ENCODE peak calls at places on chromosomes 4 and X, in seven cellular contexts. C is SK-N-SH, V is HCT116, G is K562, I is HepG2, D is H1, S is GM12878. R is an unnamed sample.

GRCh38 chr4:98658287-98659105 is at the start of gene TSPAN5:
- DNase-seq in C (peak; percentile 95), V (peak; percentile 64), G (peak; percentile 80), I (peak; percentile 12), D (peak; percentile 82), S (no peak), R (no peak)

GRCh38 chr4:155005395-155006087 is 202.9 kb upstream of the NPY2R start:
- DNase-seq in C (no peak), V (peak; percentile 15), G (no peak), I (no peak), D (no peak), S (no peak), R (no peak)

GRCh38 chrX:132953358-132953757 is 5.1 kb downstream of the HS6ST2 start:
- DNase-seq in C (no peak), V (no peak), G (no peak), I (no peak), D (no peak), S (no peak), R (no peak)

GRCh38 chrX:119240356-119240755 is 4.3 kb downstream of the PGRMC1 start:
- DNase-seq in C (no peak), V (no peak), G (no peak), I (no peak), D (no peak), S (no peak), R (no peak)

GRCh38 chrX:41043950-41044349 is 41.3 kb upstream of the USP9X start:
- DNase-seq in C (no peak), V (no peak), G (no peak), I (no peak), D (no peak), S (no peak), R (no peak)

GRCh38 chr4:22191565-22192301 is 243.2 kb upstream of the KCNIP4 start:
- DNase-seq in C (no peak), V (no peak), G (no peak), I (no peak), D (peak; percentile 45), S (no peak), R (no peak)

GRCh38 chrX:101659601-101660063 is at the start of gene ARMCX2:
- DNase-seq in C (peak; percentile 81), V (no peak), G (no peak), I (no peak), D (peak; percentile 52), S (no peak), R (no peak)

GRCh38 chr4:7723625-7724024 is 216.0 kb downstream of the AFAP1 start:
- DNase-seq in C (no peak), V (no peak), G (no peak), I (no peak), D (no peak), S (no peak), R (no peak)

GRCh38 chr4:118981171-118981838 is 92.7 kb downstream of the SYNPO2 start:
- DNase-seq in C (no peak), V (no peak), G (no peak), I (no peak), D (no peak), S (no peak), R (no peak)

GRCh38 chr4:80365928-80366327 is 30.4 kb downstream of the CFAP299 start:
- DNase-seq in C (peak; percentile 34), V (peak; percentile 3), G (peak; percentile 17), I (peak; percentile 23), D (peak; percentile 60), S (peak; percentile 26), R (no peak)

GRCh38 chrX:20739038-20739745 is 472.5 kb upstream of the RPS6KA3 start:
- DNase-seq in C (no peak), V (no peak), G (no peak), I (no peak), D (no peak), S (no peak), R (no peak)

GRCh38 chrX:107716816-107717700 is 58.5 kb downstream of the TSC22D3 start:
- DNase-seq in C (peak; percentile 60), V (peak; percentile 46), G (no peak), I (no peak), D (peak; percentile 52), S (peak; percentile 64), R (no peak)

GRCh38 chr4:111434581-111434980 is 710.7 kb upstream of the FAM241A start:
- DNase-seq in C (no peak), V (no peak), G (no peak), I (no peak), D (no peak), S (no peak), R (no peak)

GRCh38 chr4:156293657-156294297 is 340.1 kb upstream of the CTSO start:
- DNase-seq in C (no peak), V (no peak), G (no peak), I (no peak), D (no peak), S (no peak), R (no peak)

GRCh38 chr4:25619601-25620000 is 36.0 kb upstream of the SLC34A2 start:
- DNase-seq in C (no peak), V (no peak), G (no peak), I (no peak), D (no peak), S (no peak), R (no peak)

GRCh38 chrX:38882894-38883620 is 81.8 kb downstream of the MID1IP1 start:
- DNase-seq in C (no peak), V (peak; percentile 48), G (no peak), I (no peak), D (no peak), S (no peak), R (peak; percentile 2)

GRCh38 chr4:53622739-53623151 is 31.5 kb upstream of the LNX1 start:
- DNase-seq in C (no peak), V (no peak), G (no peak), I (no peak), D (no peak), S (no peak), R (no peak)

GRCh38 chr4:171644430-171645057 is 168.7 kb upstream of the GALNTL6 start:
- DNase-seq in C (no peak), V (no peak), G (no peak), I (no peak), D (no peak), S (peak; percentile 63), R (no peak)

GRCh38 chr4:173642509-173642908 is 112.5 kb upstream of the HAND2 start:
- DNase-seq in C (no peak), V (no peak), G (no peak), I (no peak), D (no peak), S (no peak), R (no peak)

GRCh38 chr4:86895692-86896488 is 3.7 kb upstream of the C4orf36 start:
- DNase-seq in C (peak; percentile 58), V (peak; percentile 61), G (peak; percentile 47), I (peak; percentile 71), D (no peak), S (no peak), R (peak; percentile 38)

GRCh38 chr4:24625091-24625490 is 40.7 kb upstream of the DHX15 start:
- DNase-seq in C (no peak), V (no peak), G (no peak), I (peak; percentile 16), D (no peak), S (no peak), R (no peak)

GRCh38 chrX:103197721-103198306 is 17.1 kb upstream of the BEX4 start:
- DNase-seq in C (no peak), V (no peak), G (no peak), I (no peak), D (no peak), S (no peak), R (no peak)

GRCh38 chrX:72073614-72074013 is 58.1 kb downstream of the RTL5 start:
- DNase-seq in C (peak; percentile 62), V (no peak), G (no peak), I (no peak), D (no peak), S (no peak), R (no peak)

GRCh38 chrX:71217298-71217697 is 5.7 kb upstream of the GJB1 start:
- DNase-seq in C (no peak), V (no peak), G (no peak), I (no peak), D (no peak), S (no peak), R (no peak)

GRCh38 chrX:1658083-1658463 is 43.2 kb downstream of the ASMT start:
- DNase-seq in C (no peak), V (no peak), G (no peak), I (no peak), D (no peak), S (no peak), R (no peak)
- H3K36me3 ChIP-seq in C (no peaks in the 10 kb centered on the region), V (no peaks in the 10 kb centered on the region), G (no peaks in the 10 kb centered on the region), I (no peaks in the 10 kb centered on the region), D (no peaks in the 10 kb centered on the region), S (no peaks in the 10 kb centered on the region), R (no peaks in the 10 kb centered on the region)

GRCh38 chr4:73664470-73664869 is 44.2 kb upstream of the RASSF6 start:
- DNase-seq in C (no peak), V (no peak), G (no peak), I (no peak), D (no peak), S (no peak), R (no peak)

GRCh38 chr4:73661646-73662119 is 41.4 kb upstream of the RASSF6 start:
- DNase-seq in C (no peak), V (no peak), G (peak; percentile 36), I (no peak), D (no peak), S (no peak), R (no peak)

GRCh38 chr4:73662709-73663546 is 42.7 kb upstream of the RASSF6 start:
- DNase-seq in C (no peak), V (peak; percentile 21), G (peak; percentile 19), I (no peak), D (no peak), S (no peak), R (no peak)

GRCh38 chr4:73660808-73661207 is 40.6 kb upstream of the RASSF6 start:
- DNase-seq in C (no peak), V (no peak), G (no peak), I (no peak), D (no peak), S (no peak), R (no peak)
- TF ChIP-seq SIN3A in C (no peak), V (no peak), G (no peak), I (no peak), D (no peak), S (no peak), R (no peak)

GRCh38 chr4:3217266-3217665 is 31.7 kb upstream of the MSANTD1 start:
- DNase-seq in C (no peak), V (no peak), G (no peak), I (no peak), D (no peak), S (no peak), R (no peak)
- H3K36me3 ChIP-seq in C (peaks cover 16% of the 10 kb centered on the region), V (peaks cover 9% of the 10 kb centered on the region), G (peaks cover 55% of the 10 kb centered on the region), I (peaks cover 33% of the 10 kb centered on the region), D (peaks cover 55% of the 10 kb centered on the region), S (peaks cover 39% of the 10 kb centered on the region), R (no peaks in the 10 kb centered on the region)

DNA sequence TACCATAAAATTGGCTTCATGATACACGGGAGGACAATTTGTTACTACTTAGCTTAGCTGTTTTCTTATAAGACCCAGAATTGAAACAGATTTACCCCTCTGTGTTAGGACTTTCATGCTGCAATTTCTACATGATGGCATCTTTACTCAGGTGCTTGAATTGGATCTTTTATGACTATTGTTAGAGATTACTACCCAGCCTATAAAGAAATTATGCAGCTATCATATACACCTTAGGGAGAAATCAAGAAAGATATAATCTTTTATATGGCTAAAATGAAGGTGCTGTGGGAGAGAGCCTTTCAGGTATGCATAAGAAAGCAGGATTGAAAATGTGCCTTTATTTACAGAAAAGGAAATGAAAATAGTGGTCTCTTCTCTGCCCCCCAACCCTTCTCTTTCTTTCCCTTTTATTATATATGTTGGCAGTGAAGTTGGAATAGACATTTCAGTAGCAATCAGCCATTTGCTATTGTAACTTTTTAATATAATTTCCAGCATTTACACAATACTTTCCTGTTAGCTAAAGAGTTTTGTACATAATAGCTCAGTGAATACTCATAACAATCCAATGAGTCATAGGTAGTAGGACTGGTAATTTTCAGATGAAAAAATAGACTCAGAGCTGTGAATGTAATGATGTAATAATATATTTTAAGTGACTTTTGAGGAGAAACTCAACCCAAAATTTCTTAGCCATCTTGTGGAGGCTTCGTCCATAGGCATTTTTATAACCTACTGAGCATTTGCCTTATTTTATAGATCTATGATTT is 311.8 kb downstream of the ADGRL3 start:
- DNase-seq in C (no peak), V (no peak), G (no peak), I (no peak), D (no peak), S (no peak), R (no peak)
- TF ChIP-seq SIN3A in C (no peak), V (no peak), G (no peak), I (no peak), D (no peak), S (no peak), R (no peak)

R was measured in Panc1.